ENCODE peak calls at places on chromosomes 12 and 14, in eight cellular contexts. P is GM23338, B is MM.1S, E is SK-N-SH, D is hepatocyte, Y is PC-3, Z is neural progenitor cell, R is HCT116. A is an unnamed sample.

GRCh38 chr14:43692706-43693105 is 814.4 kb downstream of the FSCB start:
- DNase-seq in Z (no peak), R (no peak), E (no peak), Y (no peak), P (no peak), D (no peak), B (peak; percentile 73), A (no peak)

GRCh38 chr14:44785096-44785495 is 176.7 kb downstream of the KLHL28 start:
- DNase-seq in P (no peak), E (no peak), R (no peak), Y (no peak), D (no peak), B (no peak), Z (no peak), A (no peak)

GRCh38 chr14:99971929-99972747 is 93.1 kb upstream of the EVL start:
- DNase-seq in P (peak; percentile 47), Z (peak; percentile 75), Y (no peak), D (no peak), B (no peak), R (no peak), E (peak; percentile 67), A (peak; percentile 19)

GRCh38 chr14:69107407-69108003 is 45.4 kb downstream of the DCAF5 start:
- DNase-seq in D (peak; percentile 78), R (peak; percentile 60), E (peak; percentile 61), P (peak; percentile 85), Z (peak; percentile 68), Y (peak; percentile 85), B (no peak), A (peak; percentile 51)

GRCh38 chr12:69008510-69008909 is 75.5 kb upstream of the CPM start:
- DNase-seq in B (no peak), Y (peak; percentile 22), P (no peak), E (no peak), R (no peak), Z (no peak), D (no peak), A (no peak)

GRCh38 chr12:33994857-33995808 is 27.2 kb upstream of the ALG10 start:
- DNase-seq in P (no peak), Y (no peak), B (no peak), D (no peak), E (no peak), Z (no peak), R (no peak), A (no peak)

GRCh38 chr12:116542345-116542950 is 16.7 kb upstream of the MAP1LC3B2 start:
- DNase-seq in R (no peak), Y (peak; percentile 62), P (no peak), B (no peak), D (no peak), E (no peak), Z (no peak), A (no peak)

GRCh38 chr12:101298426-101298825 is 18.5 kb downstream of the UTP20 start:
- DNase-seq in Y (peak; percentile 75), R (no peak), P (no peak), B (no peak), E (no peak), Z (no peak), D (no peak), A (no peak)

GRCh38 chr14:99502989-99503421 is 21.8 kb downstream of the CCNK start:
- DNase-seq in D (no peak), R (no peak), Z (peak; percentile 44), E (no peak), Y (no peak), P (peak; percentile 77), B (no peak), A (no peak)

GRCh38 chr14:98959410-98959809 is 312.6 kb downstream of the BCL11B start:
- DNase-seq in Z (no peak), P (no peak), Y (no peak), R (no peak), D (no peak), E (no peak), B (no peak), A (no peak)

GRCh38 chr12:91098942-91099341 is 12.4 kb downstream of the LUM start:
- DNase-seq in E (no peak), Z (no peak), B (no peak), D (peak; percentile 77), R (peak; percentile 24), P (no peak), Y (peak; percentile 77), A (no peak)

GRCh38 chr14:65234752-65235361 is 132.5 kb upstream of the MAX start:
- DNase-seq in E (no peak), Z (no peak), R (no peak), D (no peak), P (no peak), B (no peak), Y (no peak), A (no peak)

GRCh38 chr14:59871166-59871495 is 555 bp upstream of the RTN1 start:
- DNase-seq in Y (no peak), R (no peak), Z (no peak), E (no peak), B (no peak), D (no peak), P (no peak), A (no peak)

GRCh38 chr14:59868021-59868420 is 2.6 kb downstream of the RTN1 start:
- DNase-seq in E (no peak), Z (no peak), D (no peak), Y (no peak), R (no peak), B (no peak), P (no peak), A (no peak)

GRCh38 chr14:59869381-59870255 is 958 bp downstream of the RTN1 start:
- DNase-seq in B (no peak), Z (peak; percentile 69), Y (no peak), D (no peak), P (peak; percentile 66), E (peak; percentile 53), R (no peak), A (no peak)

DNA sequence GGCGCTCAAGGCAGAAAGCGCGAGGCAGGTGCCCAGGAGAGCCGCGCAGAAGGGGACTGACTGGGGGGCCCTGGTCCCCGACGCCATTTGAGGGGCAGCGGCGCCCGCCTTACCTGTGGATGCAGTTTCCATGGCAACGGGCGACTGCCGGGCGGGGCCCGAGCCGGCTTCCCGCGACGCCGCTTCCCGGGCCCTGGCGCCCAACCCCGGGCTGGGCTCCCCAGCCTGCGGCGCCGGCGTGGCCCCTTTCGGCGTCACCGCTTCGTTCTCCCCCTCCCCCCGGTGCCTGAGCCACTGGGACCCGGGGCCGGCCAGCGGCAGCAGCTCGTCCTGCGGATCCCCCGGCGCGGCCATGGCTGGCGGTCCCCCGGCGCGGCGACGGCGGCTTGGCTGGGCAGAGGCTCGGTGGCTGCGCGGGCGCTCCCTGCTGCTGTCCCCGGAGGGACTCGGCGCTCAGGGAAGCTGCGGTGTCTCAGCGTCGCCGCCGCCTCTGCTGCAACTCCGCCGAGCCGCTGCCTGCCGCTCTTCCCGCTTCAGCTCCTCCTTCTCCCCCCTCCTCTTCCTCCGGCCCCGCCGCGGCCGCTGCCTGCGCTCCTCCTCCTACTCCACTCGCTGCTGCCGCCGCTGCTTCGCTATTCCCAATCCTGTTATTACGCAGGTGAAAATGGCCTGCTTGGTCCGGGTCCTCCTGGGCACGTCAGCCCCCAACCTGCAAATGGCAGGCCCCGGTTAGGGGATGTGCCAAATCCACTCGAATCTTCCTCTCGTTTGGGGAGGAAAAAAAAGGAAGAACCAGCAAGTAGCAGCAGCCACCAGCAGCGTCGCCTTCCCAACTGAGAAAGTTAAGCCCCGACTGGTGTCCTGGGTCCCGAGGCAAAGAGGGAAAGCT is at the start of gene RTN1:
- DNase-seq in D (peak; percentile 63), R (no peak), Y (peak; percentile 81), B (peak; percentile 24), Z (peak; percentile 87), E (peak; percentile 82), P (peak; percentile 85), A (no peak)
- TF ChIP-seq EZH2phosphoT487 in D (peak; percentile 20), R (no peak), Y (peak; percentile 88), B (no peak), Z (peak; percentile 54), E (no peak), P (no peak), A (no peak)

GRCh38 chr14:103887170-103887501 is 39.8 kb upstream of the PPP1R13B start:
- DNase-seq in E (no peak), B (no peak), Z (no peak), Y (no peak), R (no peak), P (no peak), D (no peak), A (no peak)

GRCh38 chr14:103887557-103888115 is 40.3 kb upstream of the PPP1R13B start:
- DNase-seq in Z (no peak), Y (no peak), R (no peak), B (no peak), D (no peak), E (no peak), P (no peak), A (no peak)

GRCh38 chr14:103885509-103885932 is 38.1 kb upstream of the PPP1R13B start:
- DNase-seq in E (no peak), D (no peak), Y (no peak), B (no peak), R (no peak), P (no peak), Z (no peak), A (no peak)

GRCh38 chr14:103884854-103885253 is 37.5 kb upstream of the PPP1R13B start:
- DNase-seq in Y (no peak), E (no peak), P (no peak), D (no peak), B (no peak), Z (no peak), R (no peak), A (no peak)

GRCh38 chr14:103886304-103887169 is 39.2 kb upstream of the PPP1R13B start:
- DNase-seq in E (no peak), Y (no peak), Z (peak; percentile 72), R (no peak), P (peak; percentile 80), D (peak; percentile 71), B (no peak), A (no peak)
- TF ChIP-seq CTCF in E (no peak), Y (no peak), Z (peak; percentile 51), R (peak; percentile 8), P (peak; percentile 52), D (peak; percentile 54), B (no peak), A (no peak)

DNA sequence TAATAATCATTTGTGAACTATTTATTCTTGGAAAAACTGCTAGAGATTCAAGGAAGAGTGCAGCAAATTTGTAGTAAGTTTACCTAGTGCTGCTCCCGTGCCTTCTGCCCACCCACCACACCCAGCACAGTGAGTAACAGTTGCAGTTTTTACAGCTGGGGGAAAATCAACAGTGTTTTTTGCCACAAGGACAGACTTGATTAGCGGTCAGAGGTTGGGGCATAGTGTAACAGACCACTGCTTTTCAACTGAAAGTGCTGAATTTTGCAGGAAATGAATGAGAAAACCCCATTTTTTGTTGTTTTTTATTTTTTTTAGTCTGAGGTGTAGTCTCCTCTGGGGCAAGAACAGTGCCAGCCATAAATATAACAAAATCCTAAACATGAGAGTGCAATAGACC is 7.5 kb upstream of the KLRK1 start:
- DNase-seq in E (no peak), R (no peak), Z (no peak), D (no peak), B (no peak), P (no peak), Y (peak; percentile 19), A (peak; percentile 79)
- TF ChIP-seq EZH2phosphoT487 in E (no peak), R (no peak), Z (no peak), D (no peak), B (no peak), P (no peak), Y (no peak), A (no peak)

DNA sequence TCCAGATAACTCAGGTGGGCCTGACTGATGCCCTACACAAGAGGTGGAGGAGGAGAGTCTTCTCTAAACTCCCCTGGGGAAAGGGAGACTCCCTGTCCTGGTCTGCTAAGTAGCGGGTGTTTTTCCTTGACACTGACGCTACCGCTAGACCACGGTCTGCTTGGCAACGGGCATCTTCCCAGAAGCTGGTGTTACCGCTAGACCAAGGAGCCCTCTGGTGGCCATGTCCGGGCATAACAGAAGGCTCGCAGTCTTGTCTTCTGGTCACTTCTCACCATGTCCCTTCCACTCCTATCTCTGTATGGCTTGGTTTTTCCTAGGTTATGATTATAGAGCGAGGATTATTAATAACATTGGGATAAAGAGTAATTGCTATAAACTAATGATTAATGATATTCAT is 965.5 kb downstream of the TMEM121 start:
- DNase-seq in P (peak; percentile 20), B (peak; percentile 35), R (no peak), Y (peak; percentile 9), Z (no peak), D (no peak), E (no peak), A (peak; percentile 43)
- TF ChIP-seq CTCF in P (peak; percentile 26), B (peak; percentile 37), R (peak; percentile 50), Y (peak; percentile 35), Z (peak; percentile 31), D (no peak), E (peak; percentile 54), A (peak; percentile 65)

A was measured in OCI-LY7.